ENCODE peak calls at places on chromosomes 2 and 18, in ten cellular contexts. C, L, H, V, W, Q, J, B, S and U are unnamed samples.
A peak's percentile ranks its signal among the peaks of the same experiment; 100 is the strongest.

GRCh38 chr18:55351980-55352714 is 235.8 kb downstream of the TCF4 start:
- DNase-seq in L (no peak), C (peak; percentile 56), W (no peak), S (no peak), V (no peak), Q (no peak), H (peak; percentile 16), B (no peak), J (no peak), U (no peak)

GRCh38 chr2:5696741-5697521 is 4.7 kb downstream of the SOX11 start:
- DNase-seq in S (no peak), W (no peak), C (peak; percentile 68), H (peak; percentile 53), Q (no peak), V (peak; percentile 87), B (no peak), J (no peak), L (no peak), U (no peak)

GRCh38 chr18:26575865-26576217 is 27.5 kb upstream of the KCTD1 start:
- DNase-seq in C (no peak), S (no peak), W (no peak), B (peak; percentile 7), Q (no peak), V (no peak), J (no peak), H (no peak), L (no peak), U (no peak)

GRCh38 chr2:220393717-220394116 is 766.3 kb downstream of the SLC4A3 start:
- DNase-seq in S (no peak), L (no peak), C (no peak), B (no peak), V (no peak), Q (no peak), W (no peak), J (no peak), H (no peak), U (no peak)

GRCh38 chr2:69538872-69539548 is 101.8 kb upstream of the NFU1 start:
- DNase-seq in C (peak; percentile 7), V (no peak), H (no peak), B (no peak), J (no peak), W (no peak), Q (no peak), L (no peak), S (no peak), U (no peak)

GRCh38 chr2:203688798-203689197 is 17.6 kb upstream of the CD28 start:
- DNase-seq in S (no peak), Q (no peak), B (no peak), C (peak; percentile 88), V (peak; percentile 74), L (no peak), J (peak; percentile 57), H (peak; percentile 78), W (no peak), U (peak; percentile 67)

GRCh38 chr2:134333646-134334189 is 79.8 kb downstream of the MGAT5 start:
- DNase-seq in W (no peak), B (no peak), H (no peak), J (no peak), Q (no peak), C (no peak), L (no peak), V (no peak), S (no peak), U (no peak)

GRCh38 chr2:31297751-31298150 is 63.8 kb downstream of the EHD3 start:
- DNase-seq in J (no peak), V (no peak), S (no peak), H (peak; percentile 58), B (no peak), Q (no peak), C (peak; percentile 48), W (no peak), L (no peak), U (no peak)

GRCh38 chr2:145022671-145023330 is 502.9 kb upstream of the ZEB2 start:
- DNase-seq in L (no peak), S (no peak), Q (no peak), C (peak; percentile 93), H (peak; percentile 89), W (no peak), J (no peak), B (no peak), V (peak; percentile 87), U (no peak)

GRCh38 chr18:74396252-74397204 is 60.6 kb downstream of the DIPK1C start:
- DNase-seq in B (no peak), Q (no peak), J (no peak), H (no peak), C (no peak), W (no peak), V (no peak), L (no peak), S (no peak), U (no peak)

GRCh38 chr18:58552057-58552461 is 76.8 kb downstream of the ALPK2 start:
- DNase-seq in W (no peak), L (no peak), B (no peak), V (peak; percentile 23), Q (no peak), J (no peak), C (peak; percentile 69), H (peak; percentile 63), S (no peak), U (no peak)

GRCh38 chr2:74199871-74200305 is 1.5 kb downstream of the MTHFD2 start:
- DNase-seq in L (no peak), B (no peak), V (peak; percentile 60), S (no peak), W (no peak), C (no peak), Q (no peak), H (peak; percentile 12), J (no peak), U (no peak)

GRCh38 chr2:71602581-71602980 is 149.2 kb downstream of the DYSF start:
- DNase-seq in C (no peak), J (no peak), W (no peak), H (no peak), S (peak; percentile 41), Q (peak; percentile 60), V (no peak), L (peak; percentile 16), B (no peak), U (peak; percentile 67)

GRCh38 chr2:215105607-215106354 is 32.6 kb downstream of the ABCA12 start:
- DNase-seq in V (peak; percentile 41), Q (no peak), B (peak; percentile 69), H (peak; percentile 13), W (no peak), S (no peak), J (no peak), C (peak; percentile 33), L (no peak), U (no peak)

GRCh38 chr2:182559623-182560022 is 132.8 kb upstream of the PDE1A start:
- DNase-seq in C (peak; percentile 33), S (no peak), V (peak; percentile 15), B (peak; percentile 4), H (peak; percentile 76), W (no peak), Q (no peak), J (no peak), L (no peak), U (no peak)

GRCh38 chr2:105604938-105605337 is 139.8 kb upstream of the NCK2 start:
- DNase-seq in S (no peak), C (peak; percentile 25), Q (no peak), W (no peak), J (peak; percentile 82), H (no peak), L (no peak), B (no peak), V (peak; percentile 41), U (no peak)

GRCh38 chr2:166070231-166070630 is 57.6 kb downstream of the SCN1A start:
- DNase-seq in C (no peak), V (no peak), H (no peak), Q (no peak), L (no peak), B (no peak), S (no peak), J (no peak), W (no peak), U (no peak)
- H3K4me1 ChIP-seq in C (no peaks in the 10 kb centered on the region), V (peaks cover 10% of the 10 kb centered on the region), H (no peaks in the 10 kb centered on the region), Q (no peaks in the 10 kb centered on the region), L (no peaks in the 10 kb centered on the region), B (no peaks in the 10 kb centered on the region), S (no peaks in the 10 kb centered on the region), J (no peaks in the 10 kb centered on the region), W (no peaks in the 10 kb centered on the region), U (no peaks in the 10 kb centered on the region)

DNA sequence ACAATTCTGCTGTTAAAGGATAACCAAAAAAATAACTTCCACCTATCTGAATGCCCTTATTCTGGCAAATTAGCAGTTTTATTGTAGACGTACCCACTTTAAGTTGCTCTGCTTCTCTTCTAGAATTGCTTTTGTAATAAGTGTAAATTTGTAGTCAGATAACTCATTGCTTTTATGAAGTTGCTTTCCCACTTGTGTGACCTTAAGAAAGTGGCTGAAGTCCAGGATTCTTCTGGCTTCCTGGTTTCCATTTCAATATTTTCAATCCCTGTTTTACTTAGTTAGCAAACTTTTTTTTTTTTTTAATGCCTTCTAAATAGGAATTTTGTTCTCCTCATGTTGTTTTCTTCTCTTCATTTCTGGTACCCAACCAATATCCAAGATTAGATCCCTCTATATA is 59.8 kb downstream of the GLS start:
- DNase-seq in H (no peak), L (no peak), J (no peak), W (peak; percentile 18), C (peak; percentile 44), S (no peak), Q (no peak), B (no peak), V (no peak), U (no peak)
- H3K4me1 ChIP-seq in H (no peaks in the 10 kb centered on the region), L (peaks cover 10% of the 10 kb centered on the region), J (peaks cover 3% of the 10 kb centered on the region), W (peaks cover 30% of the 10 kb centered on the region), C (peaks cover 3% of the 10 kb centered on the region), S (no peaks in the 10 kb centered on the region), Q (peaks cover 9% of the 10 kb centered on the region), B (no peaks in the 10 kb centered on the region), V (peaks cover 41% of the 10 kb centered on the region), U (peaks cover 2% of the 10 kb centered on the region)

DNA sequence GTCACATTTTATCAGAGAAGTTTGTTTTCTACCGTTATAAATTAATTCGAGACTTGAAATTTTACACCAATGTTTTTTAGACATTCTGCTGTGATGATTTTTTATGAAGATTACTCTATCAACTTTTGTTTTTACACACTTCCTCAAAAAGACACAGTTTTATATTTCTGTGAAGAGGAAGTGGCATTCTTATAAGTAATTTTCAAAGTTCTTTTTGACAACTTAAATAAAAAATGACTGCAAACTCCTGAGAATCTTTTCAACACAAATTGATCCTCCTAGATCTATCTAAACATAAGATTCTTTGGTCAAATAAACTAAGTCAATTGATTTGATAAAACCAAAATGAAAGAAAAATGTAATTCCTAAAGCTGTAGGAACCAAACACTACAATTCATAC is 13.7 kb downstream of the ANKRD44 start:
- DNase-seq in W (no peak), S (no peak), C (no peak), J (no peak), Q (no peak), H (no peak), L (no peak), B (no peak), V (no peak), U (no peak)
- H3K4me1 ChIP-seq in W (no peaks in the 10 kb centered on the region), S (peaks cover 6% of the 10 kb centered on the region), C (peaks cover 8% of the 10 kb centered on the region), J (no peaks in the 10 kb centered on the region), Q (peaks cover 94% of the 10 kb centered on the region), H (peaks cover 4% of the 10 kb centered on the region), L (no peaks in the 10 kb centered on the region), B (no peaks in the 10 kb centered on the region), V (peaks cover 11% of the 10 kb centered on the region), U (peaks cover 9% of the 10 kb centered on the region)

DNA sequence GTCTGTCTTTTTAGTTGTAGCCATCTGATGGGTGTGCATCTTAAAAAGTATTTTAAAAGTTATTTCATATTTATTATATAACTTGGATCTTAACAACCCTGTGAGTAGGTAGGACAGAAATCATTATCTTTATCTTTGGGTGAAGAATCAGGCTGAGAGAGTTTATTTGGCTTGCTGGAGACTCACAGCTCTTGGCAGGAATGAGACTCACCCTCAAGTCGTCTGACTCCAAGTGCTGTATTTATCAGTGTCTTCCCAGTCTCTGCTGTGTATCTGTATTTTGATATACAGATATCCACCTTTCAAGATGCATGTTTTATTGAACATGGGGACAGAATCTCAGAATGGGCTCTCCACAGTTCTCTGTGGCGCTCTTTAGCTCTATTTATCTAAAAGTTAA is 17.0 kb downstream of the ZNF236 start:
- DNase-seq in Q (no peak), V (no peak), S (no peak), C (peak; percentile 33), L (no peak), J (no peak), W (no peak), H (peak; percentile 52), B (no peak), U (no peak)
- H3K4me1 ChIP-seq in Q (no peaks in the 10 kb centered on the region), V (peaks cover 24% of the 10 kb centered on the region), S (peaks cover 26% of the 10 kb centered on the region), C (peaks cover 2% of the 10 kb centered on the region), L (peaks cover 9% of the 10 kb centered on the region), J (peaks cover 7% of the 10 kb centered on the region), W (peaks cover 46% of the 10 kb centered on the region), H (peaks cover 11% of the 10 kb centered on the region), B (no peaks in the 10 kb centered on the region), U (no peaks in the 10 kb centered on the region)